ENCODE peak calls at places on chromosomes 7 and 10, in five cellular contexts. G, V, H, P and K are unnamed samples.
A peak's percentile ranks its signal among the peaks of the same experiment; 100 is the strongest.

GRCh38 chr7:113159746-113160339 is 41.5 kb upstream of the SMIM30 start:
- DNase-seq in G (no peak), V (no peak), H (peak; percentile 13), P (peak; percentile 56), K (peak; percentile 33)

GRCh38 chr7:30898411-30898810 is 13.2 kb upstream of the AQP1 start:
- DNase-seq in G (no peak), V (no peak), H (no peak), P (no peak), K (no peak)

GRCh38 chr7:22572937-22573336 is 72.9 kb upstream of the STEAP1B start:
- DNase-seq in G (no peak), V (no peak), H (no peak), P (no peak), K (no peak)

GRCh38 chr7:34845666-34846361 is 187.8 kb downstream of the NPSR1 start:
- DNase-seq in G (no peak), V (no peak), H (no peak), P (no peak), K (no peak)

GRCh38 chr7:141700848-141701371 is 1.1 kb downstream of the DENND11 start:
- DNase-seq in G (no peak), V (peak; percentile 35), H (peak; percentile 26), P (peak; percentile 36), K (no peak)

GRCh38 chr7:44276571-44277101 is 48.8 kb downstream of the CAMK2B start:
- DNase-seq in G (no peak), V (no peak), H (peak; percentile 0), P (no peak), K (no peak)

GRCh38 chr7:16129431-16130126 is 291.8 kb downstream of the CRPPA start:
- DNase-seq in G (no peak), V (no peak), H (no peak), P (no peak), K (no peak)

GRCh38 chr7:143345428-143345900 is 17.0 kb downstream of the FAM131B start:
- DNase-seq in G (peak; percentile 56), V (peak; percentile 83), H (peak; percentile 82), P (peak; percentile 72), K (peak; percentile 41)

GRCh38 chr7:90530263-90530662 is 60.8 kb downstream of the PTTG1IP2 start:
- DNase-seq in G (no peak), V (no peak), H (no peak), P (no peak), K (no peak)

GRCh38 chr7:80210400-80210799 is 75.8 kb downstream of the GNAI1 start:
- DNase-seq in G (no peak), V (no peak), H (no peak), P (no peak), K (no peak)

GRCh38 chr7:55969391-55969790 is 5.0 kb downstream of the NIPSNAP2 start:
- DNase-seq in G (no peak), V (no peak), H (no peak), P (no peak), K (no peak)

GRCh38 chr10:124624456-124624855 is 119.7 kb downstream of the FAM53B start:
- DNase-seq in G (no peak), V (no peak), H (no peak), P (no peak), K (no peak)

GRCh38 chr7:106767498-106768323 is 97.4 kb upstream of the PIK3CG start:
- DNase-seq in G (no peak), V (no peak), H (no peak), P (no peak), K (peak; percentile 74)

GRCh38 chr10:44293306-44293778 is 91.6 kb downstream of the CXCL12 start:
- DNase-seq in G (no peak), V (no peak), H (no peak), P (no peak), K (no peak)

GRCh38 chr10:58435297-58435696 is 50.1 kb downstream of the TFAM start:
- DNase-seq in G (no peak), V (no peak), H (peak; percentile 51), P (peak; percentile 21), K (no peak)

GRCh38 chr7:27199820-27200760 is at the start of gene HOXA13:
- DNase-seq in G (no peak), V (peak; percentile 93), H (peak; percentile 34), P (peak; percentile 67), K (no peak)

GRCh38 chr10:123044391-123044790 is 35.6 kb downstream of the ACADSB start:
- DNase-seq in G (no peak), V (no peak), H (no peak), P (no peak), K (no peak)

GRCh38 chr10:4073912-4074311 is 288.9 kb upstream of the KLF6 start:
- DNase-seq in G (no peak), V (no peak), H (no peak), P (no peak), K (no peak)

GRCh38 chr10:7028809-7029166 is 382.0 kb downstream of the SFMBT2 start:
- DNase-seq in G (no peak), V (no peak), H (no peak), P (no peak), K (no peak)

GRCh38 chr7:105713488-105714465 is 132.5 kb upstream of the EFCAB10 start:
- DNase-seq in G (no peak), V (no peak), H (no peak), P (no peak), K (no peak)

GRCh38 chr7:28217161-28217560 is 36.6 kb upstream of the JAZF1 start:
- DNase-seq in G (no peak), V (no peak), H (no peak), P (no peak), K (no peak)

GRCh38 chr10:48805848-48806247 is 121.2 kb downstream of the WDFY4 start:
- DNase-seq in G (no peak), V (no peak), H (no peak), P (no peak), K (no peak)

GRCh38 chr7:35697414-35698175 is 2.7 kb upstream of the HERPUD2 start:
- DNase-seq in G (no peak), V (no peak), H (no peak), P (no peak), K (no peak)

GRCh38 chr10:79331226-79331625 is 16.0 kb upstream of the PPIF start:
- DNase-seq in G (no peak), V (no peak), H (peak; percentile 33), P (no peak), K (no peak)

GRCh38 chr10:109721401-109722028 is 201.8 kb downstream of the XPNPEP1 start:
- DNase-seq in G (no peak), V (no peak), H (no peak), P (no peak), K (no peak)

GRCh38 chr7:138338361-138338760 is 121.7 kb upstream of the TRIM24 start:
- DNase-seq in G (no peak), V (no peak), H (no peak), P (no peak), K (no peak)

GRCh38 chr10:29022513-29022912 is 266.4 kb upstream of the LYZL1 start:
- DNase-seq in G (no peak), V (no peak), H (no peak), P (no peak), K (no peak)

GRCh38 chr10:111323567-111323966 is 246.7 kb downstream of the ADRA2A start:
- DNase-seq in G (no peak), V (no peak), H (no peak), P (no peak), K (no peak)

DNA sequence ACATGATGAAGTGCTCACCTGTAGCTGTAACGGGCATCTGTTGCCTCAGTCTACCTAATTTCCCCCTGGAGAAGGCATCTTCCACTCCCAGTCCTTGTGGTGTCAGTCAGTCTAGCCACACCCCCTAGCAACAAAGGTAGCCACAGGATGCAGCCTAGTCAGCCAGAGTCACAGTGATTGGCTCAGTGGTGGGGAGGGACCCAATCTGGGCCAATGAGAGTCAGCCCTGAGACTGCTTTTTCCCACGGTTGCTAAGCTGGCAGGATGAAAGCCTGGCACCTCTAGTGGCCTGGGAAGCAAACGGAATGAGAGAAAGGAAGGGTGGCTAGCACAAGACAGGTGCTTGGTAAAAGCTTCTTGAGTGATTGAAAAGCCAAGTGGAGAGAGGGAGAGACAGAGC is 118.6 kb downstream of the SH3PXD2A start:
- DNase-seq in G (no peak), V (no peak), H (no peak), P (no peak), K (peak; percentile 36)
- TF ChIP-seq CTCF in G (no peak), V (no peak), H (no peak), P (no peak), K (no peak)

GRCh38 chr10:61819208-61819607 is 82.3 kb upstream of the ARID5B start:
- DNase-seq in G (no peak), V (no peak), H (no peak), P (no peak), K (no peak)
- TF ChIP-seq CTCF in G (no peak), V (no peak), H (no peak), P (no peak), K (no peak)

GRCh38 chr7:117790251-117790650 is 83.0 kb downstream of the CTTNBP2 start:
- DNase-seq in G (no peak), V (no peak), H (no peak), P (no peak), K (no peak)
- TF ChIP-seq CTCF in G (no peak), V (no peak), H (no peak), P (no peak), K (no peak)

GRCh38 chr10:35572583-35572982 is 32.6 kb upstream of the GJD4 start:
- DNase-seq in G (no peak), V (no peak), H (no peak), P (no peak), K (no peak)

GRCh38 chr10:35575640-35576039 is 29.5 kb upstream of the GJD4 start:
- DNase-seq in G (no peak), V (no peak), H (no peak), P (no peak), K (no peak)

GRCh38 chr10:35573786-35574185 is 31.4 kb upstream of the GJD4 start:
- DNase-seq in G (no peak), V (no peak), H (no peak), P (no peak), K (no peak)

GRCh38 chr10:35576730-35577129 is 28.4 kb upstream of the GJD4 start:
- DNase-seq in G (no peak), V (no peak), H (no peak), P (no peak), K (no peak)

GRCh38 chr10:35574924-35575352 is 30.2 kb upstream of the GJD4 start:
- DNase-seq in G (no peak), V (no peak), H (no peak), P (no peak), K (no peak)
- TF ChIP-seq CTCF in G (no peak), V (no peak), H (no peak), P (peak; percentile 45), K (peak; percentile 5)